ENCODE peak calls at places on chromosomes 16 and 17, in ten cellular contexts. J is ELR; Q is NCI-H2081 treated with DMSO at 0.1 percent for 48 hours; X is NCI-H82; N is fibroblast of lung; C is activated naive CD4-positive, alpha-beta T cell; R is T1000; T is aorta; U is epithelial cell of esophagus; Z is adipocyte. D is an unnamed sample.

GRCh38 chr16:49340466-49340865 is 33.1 kb upstream of the C16orf78 start:
- DNase-seq in U (no peak), T (no peak), N (no peak), Q (no peak), J (no peak), C (no peak), R (no peak), X (no peak), Z (no peak), D (no peak)

GRCh38 chr16:22300427-22301071 is 3.3 kb downstream of the POLR3E start:
- DNase-seq in R (peak; percentile 14), T (peak; percentile 70), Z (peak; percentile 72), Q (no peak), X (peak; percentile 75), J (peak; percentile 55), U (peak; percentile 62), C (peak; percentile 33), N (peak; percentile 67), D (no peak)

GRCh38 chr16:22335668-22336246 is 38.5 kb downstream of the POLR3E start:
- DNase-seq in T (no peak), Z (no peak), X (no peak), J (no peak), C (no peak), U (no peak), N (no peak), R (no peak), Q (no peak), D (no peak)

GRCh38 chr17:74779948-74780400 is 3.8 kb upstream of the NAT9 start:
- DNase-seq in T (peak; percentile 81), C (peak; percentile 43), Q (no peak), U (no peak), X (no peak), Z (no peak), J (no peak), N (no peak), R (no peak), D (no peak)

GRCh38 chr17:15928286-15928785 is 16.6 kb upstream of the ADORA2B start:
- DNase-seq in J (no peak), R (no peak), Z (no peak), N (no peak), U (no peak), X (no peak), Q (no peak), T (no peak), C (no peak), D (no peak)

GRCh38 chr16:23482778-23483177 is 27.5 kb downstream of the GGA2 start:
- DNase-seq in Z (no peak), U (no peak), R (no peak), N (no peak), T (no peak), Q (no peak), J (no peak), X (no peak), C (no peak), D (no peak)

GRCh38 chr17:80854220-80854619 is 137.4 kb upstream of the CHMP6 start:
- DNase-seq in Z (no peak), C (no peak), X (no peak), T (no peak), J (no peak), N (no peak), R (no peak), Q (no peak), U (no peak), D (no peak)

GRCh38 chr17:8225813-8226535 is 15.6 kb upstream of the AURKB start:
- DNase-seq in T (no peak), X (peak; percentile 80), C (peak; percentile 38), Q (no peak), J (peak; percentile 91), N (peak; percentile 87), R (peak; percentile 62), Z (peak; percentile 91), U (peak; percentile 77), D (no peak)

GRCh38 chr17:50973557-50974494 is 107.7 kb upstream of the TOB1 start:
- DNase-seq in R (no peak), Z (no peak), J (no peak), X (no peak), Q (no peak), U (no peak), N (no peak), C (no peak), T (no peak), D (no peak)

GRCh38 chr16:88856122-88856827 is 472 bp downstream of the GALNS start:
- DNase-seq in N (no peak), J (peak; percentile 20), Z (peak; percentile 18), C (no peak), Q (no peak), R (no peak), T (no peak), U (no peak), X (no peak), D (no peak)

GRCh38 chr17:42744283-42744805 is 496 bp downstream of the EZH1 start:
- DNase-seq in Z (peak; percentile 63), T (peak; percentile 83), U (peak; percentile 66), J (peak; percentile 85), R (no peak), N (peak; percentile 42), C (peak; percentile 60), Q (no peak), X (peak; percentile 94), D (no peak)

GRCh38 chr17:38554430-38555350 is 51.1 kb downstream of the SRCIN1 start:
- DNase-seq in T (no peak), X (peak; percentile 81), J (no peak), U (peak; percentile 70), R (no peak), Z (no peak), N (peak; percentile 14), Q (peak; percentile 97), C (no peak), D (no peak)

GRCh38 chr17:67150826-67151225 is 94.2 kb downstream of the HELZ start:
- DNase-seq in U (no peak), X (no peak), Q (no peak), R (no peak), C (no peak), J (no peak), Z (no peak), T (no peak), N (no peak), D (no peak)

GRCh38 chr17:6699997-6700947 is 12.9 kb downstream of the SLC13A5 start:
- DNase-seq in N (no peak), X (no peak), T (no peak), J (no peak), Q (no peak), Z (no peak), R (no peak), C (no peak), U (no peak), D (no peak)

GRCh38 chr17:35684046-35684802 is 47.2 kb upstream of the RASL10B start:
- DNase-seq in U (peak; percentile 46), C (no peak), T (no peak), Z (peak; percentile 59), J (peak; percentile 8), X (no peak), R (no peak), N (peak; percentile 25), Q (no peak), D (peak; percentile 45)

GRCh38 chr17:1100382-1100781 is 79.4 kb downstream of the ABR start:
- DNase-seq in N (no peak), Q (no peak), J (no peak), U (no peak), X (no peak), T (peak; percentile 64), C (no peak), R (no peak), Z (no peak), D (no peak)

GRCh38 chr17:66541461-66542182 is 239.2 kb downstream of the PRKCA start:
- DNase-seq in N (no peak), R (no peak), T (no peak), J (peak; percentile 95), Z (peak; percentile 71), X (no peak), Q (no peak), U (peak; percentile 45), C (no peak), D (no peak)

GRCh38 chr17:65545708-65546523 is 15.5 kb downstream of the AXIN2 start:
- DNase-seq in J (no peak), C (no peak), N (no peak), T (peak; percentile 43), Z (no peak), X (no peak), U (no peak), Q (no peak), R (no peak), D (no peak)

GRCh38 chr16:84278968-84279367 is 15.7 kb upstream of the WFDC1 start:
- DNase-seq in X (peak; percentile 86), J (no peak), U (no peak), R (no peak), C (no peak), T (no peak), Z (no peak), Q (no peak), N (no peak), D (no peak)

GRCh38 chr17:49717371-49717841 is 9.6 kb upstream of the SLC35B1 start:
- DNase-seq in C (no peak), T (no peak), X (no peak), Z (no peak), Q (no peak), R (no peak), U (no peak), J (peak; percentile 45), N (no peak), D (no peak)

GRCh38 chr16:70713342-70713741 is 27.5 kb upstream of the MTSS2 start:
- DNase-seq in U (no peak), C (no peak), Q (no peak), J (peak; percentile 41), Z (peak; percentile 30), R (no peak), X (no peak), T (no peak), N (peak; percentile 31), D (no peak)

GRCh38 chr16:11224894-11225676 is 30.9 kb downstream of the SOCS1 start:
- DNase-seq in U (no peak), X (no peak), Z (no peak), Q (no peak), R (no peak), T (no peak), C (peak; percentile 64), J (no peak), N (no peak), D (no peak)

GRCh38 chr17:31052187-31052889 is 42.4 kb upstream of the NF1 start:
- DNase-seq in Q (no peak), U (peak; percentile 98), J (peak; percentile 97), C (no peak), N (peak; percentile 97), R (peak; percentile 88), Z (peak; percentile 92), X (no peak), T (peak; percentile 87), D (no peak)

GRCh38 chr16:15686287-15686686 is 36.2 kb downstream of the NDE1 start:
- DNase-seq in Z (no peak), N (no peak), X (no peak), Q (no peak), T (no peak), U (no peak), J (no peak), C (no peak), R (no peak), D (no peak)

GRCh38 chr17:5499790-5500189 is 13.4 kb downstream of the MIS12 start:
- DNase-seq in J (peak; percentile 30), U (no peak), Q (no peak), N (no peak), C (no peak), R (no peak), Z (peak; percentile 67), T (no peak), X (peak; percentile 30), D (no peak)

GRCh38 chr16:35344012-35344762 is 1884.8 kb downstream of the TP53TG3F start:
- DNase-seq in U (no peak), R (no peak), C (no peak), Q (no peak), Z (no peak), J (no peak), X (no peak), N (no peak), T (no peak), D (no peak)

GRCh38 chr16:63361032-63361624 is 1324.9 kb upstream of the CDH8 start:
- DNase-seq in N (peak; percentile 73), X (peak; percentile 83), R (no peak), J (peak; percentile 49), C (no peak), U (peak; percentile 64), T (no peak), Q (no peak), Z (peak; percentile 80), D (peak; percentile 24)

GRCh38 chr17:81004336-81005015 is 12.8 kb downstream of the CHMP6 start:
- DNase-seq in C (no peak), Z (peak; percentile 42), T (no peak), U (no peak), R (no peak), X (no peak), Q (no peak), N (no peak), J (no peak), D (no peak)

D was measured in retinal pigment epithelial cell.